ENCODE peak calls at places on chromosomes 12 and 14, in seven cellular contexts. R is lower lobe of right lung; X is psoas muscle; E is activated naive CD8-positive, alpha-beta T cell treated with anti-CD3 and anti-CD28 coated beads, Interleukin-2, amount 10 ng/mL, durations not matched to agents 7 days and 5 days; L is GM12878; N is T-helper 17 cell; Q is upper lobe of right lung. O is an unnamed sample.

GRCh38 chr14:22597771-22598098 is 365 bp upstream of the ABHD4 start:
- ATAC-seq in R (peak), X (no peak), E (peak), L (peak), N (peak), Q (peak), O (no peak)

GRCh38 chr12:46783881-46784280 is 41.9 kb downstream of the SLC38A4 start:
- ATAC-seq in R (no peak), X (no peak), E (no peak), L (no peak), N (no peak), Q (no peak), O (no peak)

GRCh38 chr12:109559601-109560000 is 13.7 kb downstream of the MMAB start:
- ATAC-seq in R (no peak), X (no peak), E (no peak), L (no peak), N (no peak), Q (no peak), O (no peak)

GRCh38 chr14:49868720-49869114 is 16.1 kb upstream of the NEMF start:
- ATAC-seq in R (no peak), X (no peak), E (no peak), L (no peak), N (no peak), Q (no peak), O (no peak)

GRCh38 chr14:21070083-21070609 is at the start of gene ARHGEF40:
- ATAC-seq in R (peak), X (peak), E (no peak), L (peak), N (peak), Q (peak), O (peak)

GRCh38 chr14:92563359-92563758 is 49.8 kb downstream of the RIN3 start:
- ATAC-seq in R (peak), X (no peak), E (peak), L (peak), N (no peak), Q (peak), O (peak)

GRCh38 chr12:88291498-88292131 is 149.5 kb downstream of the TMTC3 start:
- ATAC-seq in R (no peak), X (no peak), E (no peak), L (no peak), N (no peak), Q (no peak), O (peak)

GRCh38 chr12:90010089-90010488 is 301.5 kb upstream of the ATP2B1 start:
- ATAC-seq in R (no peak), X (peak), E (no peak), L (no peak), N (no peak), Q (no peak), O (no peak)

GRCh38 chr12:73935817-73936216 is 601.8 kb upstream of the ATXN7L3B start:
- ATAC-seq in R (no peak), X (no peak), E (no peak), L (peak), N (no peak), Q (no peak), O (no peak)

GRCh38 chr12:108967869-108968540 is 52.9 kb downstream of the SVOP start:
- ATAC-seq in R (no peak), X (no peak), E (no peak), L (peak), N (no peak), Q (peak), O (no peak)

GRCh38 chr12:42588308-42588836 is 1.2 kb downstream of the PRICKLE1 start:
- ATAC-seq in R (no peak), X (no peak), E (no peak), L (no peak), N (no peak), Q (no peak), O (no peak)

GRCh38 chr14:99522457-99522891 is 41.3 kb downstream of the CCNK start:
- ATAC-seq in R (no peak), X (no peak), E (no peak), L (no peak), N (no peak), Q (no peak), O (no peak)

GRCh38 chr14:76867536-76868452 is 41.6 kb downstream of the LRRC74A start:
- ATAC-seq in R (peak), X (peak), E (peak), L (peak), N (peak), Q (peak), O (peak)

GRCh38 chr12:87870493-87870892 is 158.7 kb downstream of the C12orf50 start:
- ATAC-seq in R (no peak), X (no peak), E (no peak), L (no peak), N (no peak), Q (no peak), O (no peak)

GRCh38 chr12:52873513-52873831 is 24.7 kb upstream of the KRT78 start:
- ATAC-seq in R (no peak), X (no peak), E (no peak), L (no peak), N (no peak), Q (no peak), O (no peak)

GRCh38 chr12:18139989-18140596 is 50.1 kb upstream of the RERGL start:
- ATAC-seq in R (peak), X (no peak), E (no peak), L (peak), N (no peak), Q (peak), O (peak)

GRCh38 chr14:77206877-77207389 is 25.3 kb downstream of the TMEM63C start:
- ATAC-seq in R (no peak), X (no peak), E (no peak), L (no peak), N (no peak), Q (no peak), O (no peak)

GRCh38 chr12:43245947-43246346 is 306.1 kb downstream of the ADAMTS20 start:
- ATAC-seq in R (no peak), X (no peak), E (no peak), L (no peak), N (no peak), Q (no peak), O (no peak)

GRCh38 chr12:6116481-6117021 is 7.9 kb downstream of the VWF start:
- ATAC-seq in R (peak), X (peak), E (no peak), L (no peak), N (no peak), Q (peak), O (peak)